ENCODE peak calls at places on chromosomes 5 and 9, in nine cellular contexts. E, I, H, A, X, G, J, Z and F are unnamed samples.

GRCh38 chr9:137550958-137551655 is 572 bp upstream of the MRPL41 start:
- DNase-seq in H (peak), A (no peak), E (no peak), Z (peak), I (peak), X (peak), G (no peak), J (peak), F (no peak)

GRCh38 chr5:137808503-137809135 is 54.5 kb upstream of the HNRNPA0 start:
- DNase-seq in E (no peak), I (no peak), Z (no peak), H (no peak), A (no peak), J (no peak), G (no peak), X (no peak), F (no peak)

GRCh38 chr5:17190242-17190778 is 27.1 kb upstream of the BASP1 start:
- DNase-seq in X (peak), A (peak), I (no peak), J (peak), H (peak), Z (no peak), E (no peak), G (peak), F (no peak)

GRCh38 chr9:119509291-119509905 is 140.2 kb upstream of the BRINP1 start:
- DNase-seq in J (no peak), Z (no peak), I (no peak), E (no peak), H (no peak), A (no peak), G (no peak), X (no peak), F (no peak)

GRCh38 chr5:60851681-60852080 is 7.6 kb upstream of the ELOVL7 start:
- DNase-seq in A (no peak), I (no peak), H (no peak), E (no peak), Z (no peak), G (no peak), J (no peak), X (no peak), F (no peak)

GRCh38 chr5:84088996-84089395 is 295.7 kb downstream of the EDIL3 start:
- DNase-seq in Z (no peak), A (no peak), J (no peak), I (no peak), E (no peak), X (peak), G (no peak), H (peak), F (no peak)

GRCh38 chr5:18078157-18078556 is 443.9 kb downstream of the TAF11L14 start:
- DNase-seq in E (no peak), J (no peak), A (no peak), H (no peak), G (no peak), X (no peak), Z (no peak), I (no peak), F (no peak)

GRCh38 chr5:109034276-109034675 is 286.6 kb downstream of the FER start:
- DNase-seq in I (no peak), J (no peak), H (no peak), X (no peak), A (no peak), E (no peak), Z (no peak), G (no peak), F (no peak)

GRCh38 chr5:137563646-137564474 is 64.7 kb upstream of the SPOCK1 start:
- DNase-seq in E (no peak), I (no peak), H (no peak), G (no peak), X (no peak), J (no peak), A (no peak), Z (no peak), F (no peak)

GRCh38 chr9:124443625-124444024 is 6.6 kb upstream of the ADGRD2 start:
- DNase-seq in G (peak), A (no peak), E (no peak), J (no peak), H (no peak), Z (no peak), I (peak), X (no peak), F (no peak)

GRCh38 chr9:3986060-3986459 is 313.8 kb downstream of the GLIS3 start:
- DNase-seq in Z (no peak), G (no peak), E (no peak), A (no peak), X (no peak), I (no peak), J (no peak), H (no peak), F (no peak)

GRCh38 chr9:128818839-128819715 is 777 bp downstream of the ENDOG start:
- DNase-seq in I (peak), A (no peak), J (peak), G (no peak), X (no peak), E (peak), Z (peak), H (no peak), F (peak)

GRCh38 chr5:120007619-120008018 is 378.3 kb downstream of the FAM170A start:
- DNase-seq in E (no peak), H (no peak), G (no peak), Z (no peak), X (no peak), A (no peak), I (no peak), J (peak), F (no peak)

GRCh38 chr5:147617191-147617606 is 107.3 kb upstream of the DPYSL3 start:
- DNase-seq in E (no peak), X (no peak), J (no peak), Z (no peak), A (no peak), G (no peak), H (no peak), I (no peak), F (no peak)

GRCh38 chr5:179285236-179285635 is 60.0 kb downstream of the ADAMTS2 start:
- DNase-seq in Z (no peak), E (no peak), H (no peak), G (peak), A (no peak), X (no peak), I (peak), J (no peak), F (no peak)

GRCh38 chr5:101176605-101177004 is 273.5 kb upstream of the ST8SIA4 start:
- DNase-seq in J (no peak), E (no peak), Z (no peak), X (no peak), I (no peak), G (no peak), A (no peak), H (no peak), F (no peak)

GRCh38 chr9:111052831-111053230 is 14.6 kb upstream of the LPAR1 start:
- DNase-seq in Z (no peak), I (no peak), H (no peak), E (no peak), A (no peak), X (no peak), J (no peak), G (no peak), F (no peak)

GRCh38 chr5:73912755-73913365 is 286.9 kb downstream of the ARHGEF28 start:
- DNase-seq in E (no peak), X (no peak), I (no peak), A (no peak), H (no peak), G (no peak), Z (no peak), J (no peak), F (no peak)

GRCh38 chr9:114462791-114463190 is 42.5 kb downstream of the WHRN start:
- DNase-seq in H (no peak), A (no peak), E (no peak), Z (no peak), J (no peak), G (no peak), I (no peak), X (no peak), F (no peak)

GRCh38 chr9:136105398-136106135 is 10.5 kb upstream of the NACC2 start:
- DNase-seq in H (no peak), I (peak), Z (no peak), E (no peak), G (peak), X (no peak), A (no peak), J (no peak), F (peak)

GRCh38 chr5:177478711-177479646 is 5.5 kb upstream of the DBN1 start:
- DNase-seq in J (peak), E (peak), G (peak), X (no peak), A (no peak), H (no peak), Z (no peak), I (peak), F (no peak)

GRCh38 chr5:80591352-80591751 is 21.3 kb upstream of the ANKRD34B start:
- DNase-seq in X (no peak), Z (no peak), I (no peak), E (no peak), G (no peak), A (no peak), J (no peak), H (no peak), F (no peak)

GRCh38 chr9:94859891-94860290 is 133.4 kb downstream of the AOPEP start:
- DNase-seq in Z (peak), E (no peak), H (no peak), I (no peak), A (no peak), J (no peak), G (no peak), X (no peak), F (no peak)

GRCh38 chr9:95107976-95108375 is 209.5 kb downstream of the FANCC start:
- DNase-seq in H (no peak), I (no peak), A (no peak), G (peak), Z (no peak), E (no peak), X (no peak), J (no peak), F (no peak)

GRCh38 chr5:137858223-137858916 is 9.3 kb upstream of the MYOT start:
- DNase-seq in H (no peak), I (no peak), J (no peak), Z (no peak), E (no peak), A (no peak), G (no peak), X (no peak), F (no peak)

GRCh38 chr5:84450617-84451414 is 66.1 kb upstream of the EDIL3 start:
- DNase-seq in G (no peak), X (no peak), I (no peak), Z (no peak), A (no peak), J (no peak), E (no peak), H (no peak), F (no peak)

GRCh38 chr5:135312255-135312935 is 86.6 kb downstream of the MACROH2A1 start:
- DNase-seq in I (no peak), H (no peak), J (no peak), Z (no peak), G (no peak), A (no peak), X (no peak), E (no peak), F (no peak)

GRCh38 chr9:123157216-123157615 is 111.2 kb downstream of the STRBP start:
- DNase-seq in J (no peak), X (no peak), I (no peak), Z (no peak), A (no peak), H (no peak), E (no peak), G (no peak), F (no peak)

GRCh38 chr5:154273028-154273617 is 82.6 kb downstream of the GALNT10 start:
- DNase-seq in A (peak), X (no peak), I (no peak), J (no peak), Z (no peak), G (peak), E (peak), H (no peak), F (peak)

GRCh38 chr9:130847306-130848217 is 12.5 kb downstream of the ABL1 start:
- DNase-seq in Z (no peak), I (no peak), H (no peak), X (peak), E (peak), A (peak), G (peak), J (no peak), F (no peak)

GRCh38 chr9:107373809-107374208 is 90.7 kb downstream of the RAD23B start:
- DNase-seq in A (no peak), E (no peak), Z (no peak), J (no peak), I (no peak), G (no peak), H (no peak), X (no peak), F (no peak)

GRCh38 chr5:107005161-107005560 is 665.6 kb downstream of the EFNA5 start:
- DNase-seq in G (no peak), Z (no peak), E (no peak), H (no peak), J (no peak), X (no peak), I (no peak), A (no peak), F (no peak)

GRCh38 chr5:146766013-146766412 is 112.5 kb downstream of the PPP2R2B start:
- DNase-seq in X (no peak), H (no peak), E (no peak), I (no peak), A (no peak), J (no peak), G (no peak), Z (no peak), F (no peak)

GRCh38 chr5:1429066-1429465 is 16.2 kb downstream of the SLC6A3 start:
- DNase-seq in X (no peak), G (peak), A (no peak), J (no peak), I (peak), H (no peak), Z (no peak), E (no peak), F (no peak)

GRCh38 chr5:96297290-96297689 is 135.8 kb downstream of the PCSK1 start:
- DNase-seq in E (no peak), I (no peak), H (no peak), Z (no peak), G (peak), J (no peak), A (no peak), X (peak), F (no peak)

GRCh38 chr9:22790329-22790728 is 343.7 kb downstream of the DMRTA1 start:
- DNase-seq in A (no peak), J (no peak), Z (no peak), X (no peak), H (no peak), E (no peak), G (no peak), I (peak), F (peak)

GRCh38 chr5:177545487-177546261 is 8.7 kb downstream of the FAM193B start:
- DNase-seq in X (no peak), G (peak), E (peak), I (no peak), A (no peak), J (no peak), H (no peak), Z (no peak), F (no peak)

GRCh38 chr9:104743377-104743985 is 4.0 kb upstream of the NIPSNAP3A start:
- DNase-seq in Z (no peak), E (no peak), A (no peak), X (peak), I (no peak), J (peak), H (peak), G (no peak), F (no peak)

GRCh38 chr9:112130997-112131396 is 44.1 kb downstream of the SUSD1 start:
- DNase-seq in Z (no peak), G (no peak), H (no peak), E (no peak), J (no peak), X (no peak), A (no peak), I (no peak), F (no peak)

DNA sequence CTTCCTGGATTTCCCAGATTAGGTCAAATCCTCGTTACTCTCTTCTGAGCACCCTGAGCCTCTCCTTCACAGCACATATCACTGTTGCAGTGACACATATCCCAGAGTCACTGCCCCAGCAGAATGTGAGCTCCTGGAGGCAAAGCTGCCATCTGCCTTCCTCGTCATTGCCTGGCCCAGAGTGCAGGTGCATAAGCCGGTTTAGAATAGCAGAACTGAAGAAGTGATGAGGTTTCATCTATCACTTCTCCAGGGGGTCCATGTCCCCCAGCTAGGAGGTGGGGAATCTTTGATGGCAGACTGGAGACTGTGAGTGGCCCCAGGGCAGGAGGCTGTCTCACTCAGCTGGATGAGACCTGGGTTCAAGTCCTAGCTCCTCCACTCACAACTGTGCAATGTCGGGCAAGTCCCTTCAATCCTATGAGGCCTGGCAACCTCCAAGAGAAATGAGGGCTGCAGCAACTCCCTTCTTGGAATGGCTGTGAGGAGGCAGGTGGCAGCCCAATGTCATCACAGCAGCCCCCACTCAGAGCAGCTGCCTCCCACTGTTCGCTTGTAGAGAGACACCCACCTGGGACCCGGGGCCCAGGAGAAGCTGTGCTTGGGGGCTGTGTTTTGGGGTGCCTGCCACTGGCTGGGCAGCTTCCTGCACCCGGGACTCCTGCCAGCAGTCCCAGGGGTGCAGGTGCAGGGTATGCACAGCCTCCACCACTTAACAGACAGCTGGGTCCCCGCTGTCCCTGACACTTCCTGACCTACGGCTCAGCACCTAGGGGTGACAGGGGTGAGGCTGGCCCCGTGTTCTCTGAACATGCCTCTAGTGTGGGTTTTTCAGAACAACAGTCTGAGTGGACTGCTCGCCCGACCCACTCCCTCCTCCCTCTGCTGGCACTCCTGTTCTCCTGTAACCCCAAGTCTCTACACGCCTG is 26.1 kb downstream of the NIPAL4 start:
- DNase-seq in H (no peak), X (no peak), G (peak), I (peak), E (peak), Z (no peak), J (no peak), A (no peak), F (no peak)
- TF ChIP-seq CTCF in H (no peak), X (no peak), G (no peak), I (peak), E (no peak), Z (no peak), J (no peak), A (no peak), F (no peak)

GRCh38 chr5:139646912-139647391 is 1.2 kb upstream of the CXXC5 start:
- DNase-seq in J (no peak), A (no peak), G (peak), H (no peak), I (peak), Z (no peak), X (no peak), E (peak), F (peak)
- TF ChIP-seq POLR2AphosphoS5 in J (no peak), A (no peak), G (no peak), H (no peak), I (peak), Z (no peak), X (peak), E (no peak), F (no peak)

GRCh38 chr9:33473643-33474352 is at the start of gene NOL6:
- DNase-seq in X (peak), G (peak), J (peak), H (peak), I (peak), A (peak), E (peak), Z (peak), F (peak)
- TF ChIP-seq POLR2A in X (peak), G (no peak), J (peak), H (peak), I (no peak), A (no peak), E (peak), Z (no peak), F (peak)

DNA sequence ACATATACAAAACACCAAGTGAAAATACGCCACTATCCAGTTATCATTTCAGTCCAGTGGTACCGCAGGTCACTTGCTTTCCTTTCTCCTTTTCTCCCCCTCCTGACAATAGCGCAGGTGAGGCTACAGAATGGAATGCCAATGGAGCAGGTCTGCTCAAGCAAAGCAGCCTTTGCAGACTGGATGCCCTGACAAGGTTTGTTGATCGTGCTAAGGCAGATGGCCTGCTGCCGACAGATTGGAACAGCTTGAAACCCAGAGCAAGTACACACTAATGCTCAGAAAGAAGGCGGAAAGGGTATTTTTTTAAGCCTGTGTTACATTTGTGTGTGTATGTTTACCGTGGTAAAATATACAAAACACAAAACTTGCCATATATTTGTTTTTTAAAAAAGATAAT is 19.3 kb downstream of the SPACA9 start:
- DNase-seq in H (no peak), X (no peak), J (no peak), Z (no peak), G (no peak), E (no peak), A (no peak), I (no peak), F (peak)
- TF ChIP-seq CTCF in H (no peak), X (no peak), J (no peak), Z (no peak), G (no peak), E (no peak), A (no peak), I (no peak), F (no peak)

GRCh38 chr5:151130922-151131891 is 26.4 kb downstream of the ANXA6 start:
- DNase-seq in H (no peak), X (no peak), E (peak), Z (no peak), A (no peak), G (no peak), J (no peak), I (no peak), F (no peak)

GRCh38 chr5:151130235-151130921 is 27.2 kb downstream of the ANXA6 start:
- DNase-seq in E (no peak), A (no peak), H (no peak), I (peak), G (no peak), Z (no peak), J (no peak), X (no peak), F (no peak)

GRCh38 chr5:151128817-151129216 is 28.8 kb downstream of the ANXA6 start:
- DNase-seq in Z (no peak), H (no peak), J (no peak), G (no peak), E (no peak), A (no peak), X (no peak), I (peak), F (no peak)

GRCh38 chr5:151134228-151134627 is 23.4 kb downstream of the ANXA6 start:
- DNase-seq in G (no peak), I (peak), A (no peak), E (peak), X (no peak), Z (no peak), J (peak), H (no peak), F (no peak)

DNA sequence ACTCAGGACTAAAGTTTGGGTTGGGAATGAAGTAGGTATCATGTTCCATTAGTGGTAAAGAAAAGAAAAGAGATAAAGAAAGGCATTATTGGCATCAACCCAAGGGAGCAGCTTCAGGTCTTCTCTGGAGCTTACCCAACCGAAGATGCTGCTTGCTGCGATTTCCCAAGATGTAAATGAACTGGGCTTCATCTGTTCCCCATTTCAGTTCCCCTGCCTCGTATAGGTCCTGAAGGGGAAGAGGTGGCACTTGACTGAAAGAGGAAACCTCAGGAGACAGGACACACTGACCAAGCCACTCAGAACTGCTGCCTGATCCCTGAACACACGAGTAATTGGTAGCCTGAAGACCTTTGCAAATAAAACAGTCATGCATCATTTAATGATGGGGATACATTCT is 24.6 kb downstream of the ANXA6 start:
- DNase-seq in I (peak), E (no peak), J (no peak), A (no peak), H (no peak), G (no peak), Z (no peak), X (no peak), F (peak)
- TF ChIP-seq POLR2AphosphoS5 in I (no peak), E (no peak), J (no peak), A (no peak), H (no peak), G (no peak), Z (no peak), X (no peak), F (no peak)